ENCODE peak calls at places on chromosome 12, in four cellular contexts. One of them, this sample, is unnamed.
A peak's percentile ranks its signal among the peaks of the same experiment; 100 is the strongest.

GRCh38 chr12:113647048-113647447 is 175.4 kb upstream of the LHX5 start:
- DNase-seq in caudate nucleus: no peak
- DNase-seq in left cardiac atrium: no peak
- DNase-seq in activated naive CD8-positive, alpha-beta T cell treated with anti-CD3 and anti-CD28 coated beads for 36 hours: no peak
- DNase-seq in this sample: no peak

GRCh38 chr12:6936642-6937480 is 6.8 kb upstream of the RNU7-1 start:
- DNase-seq in caudate nucleus: no peak
- DNase-seq in left cardiac atrium: no peak
- DNase-seq in activated naive CD8-positive, alpha-beta T cell treated with anti-CD3 and anti-CD28 coated beads for 36 hours: peak; percentile 84
- DNase-seq in this sample: no peak

GRCh38 chr12:100554608-100555077 is 18.8 kb upstream of the GAS2L3 start:
- DNase-seq in caudate nucleus: no peak
- DNase-seq in left cardiac atrium: no peak
- DNase-seq in activated naive CD8-positive, alpha-beta T cell treated with anti-CD3 and anti-CD28 coated beads for 36 hours: no peak
- DNase-seq in this sample: no peak

GRCh38 chr12:12645485-12645884 is 33.8 kb downstream of the CREBL2 start:
- DNase-seq in caudate nucleus: no peak
- DNase-seq in left cardiac atrium: no peak
- DNase-seq in activated naive CD8-positive, alpha-beta T cell treated with anti-CD3 and anti-CD28 coated beads for 36 hours: peak; percentile 10
- DNase-seq in this sample: no peak

GRCh38 chr12:132345555-132346200 is 16.3 kb upstream of the GALNT9 start:
- DNase-seq in caudate nucleus: no peak
- DNase-seq in left cardiac atrium: no peak
- DNase-seq in activated naive CD8-positive, alpha-beta T cell treated with anti-CD3 and anti-CD28 coated beads for 36 hours: no peak
- DNase-seq in this sample: no peak

GRCh38 chr12:132131952-132132351 is 12.2 kb downstream of the DDX51 start:
- DNase-seq in caudate nucleus: peak; percentile 16
- DNase-seq in left cardiac atrium: no peak
- DNase-seq in activated naive CD8-positive, alpha-beta T cell treated with anti-CD3 and anti-CD28 coated beads for 36 hours: no peak
- DNase-seq in this sample: no peak

GRCh38 chr12:84585996-84586395 is 326.6 kb downstream of the SLC6A15 start:
- DNase-seq in caudate nucleus: no peak
- DNase-seq in left cardiac atrium: no peak
- DNase-seq in activated naive CD8-positive, alpha-beta T cell treated with anti-CD3 and anti-CD28 coated beads for 36 hours: no peak
- DNase-seq in this sample: no peak

GRCh38 chr12:72471806-72472205 is 199.6 kb downstream of the TRHDE start:
- DNase-seq in caudate nucleus: no peak
- DNase-seq in left cardiac atrium: no peak
- DNase-seq in activated naive CD8-positive, alpha-beta T cell treated with anti-CD3 and anti-CD28 coated beads for 36 hours: no peak
- DNase-seq in this sample: no peak

GRCh38 chr12:123120452-123121166 is 30.3 kb downstream of the PITPNM2 start:
- DNase-seq in caudate nucleus: no peak
- DNase-seq in left cardiac atrium: no peak
- DNase-seq in activated naive CD8-positive, alpha-beta T cell treated with anti-CD3 and anti-CD28 coated beads for 36 hours: peak; percentile 38
- DNase-seq in this sample: no peak

GRCh38 chr12:64893961-64894360 is 69.5 kb downstream of the TBC1D30 start:
- DNase-seq in caudate nucleus: no peak
- DNase-seq in left cardiac atrium: no peak
- DNase-seq in activated naive CD8-positive, alpha-beta T cell treated with anti-CD3 and anti-CD28 coated beads for 36 hours: no peak
- DNase-seq in this sample: no peak

GRCh38 chr12:3998397-3998796 is 125.2 kb upstream of the PARP11 start:
- DNase-seq in caudate nucleus: no peak
- DNase-seq in left cardiac atrium: no peak
- DNase-seq in activated naive CD8-positive, alpha-beta T cell treated with anti-CD3 and anti-CD28 coated beads for 36 hours: no peak
- DNase-seq in this sample: no peak

GRCh38 chr12:19220205-19220604 is 90.7 kb downstream of the PLEKHA5 start:
- DNase-seq in caudate nucleus: no peak
- DNase-seq in left cardiac atrium: no peak
- DNase-seq in activated naive CD8-positive, alpha-beta T cell treated with anti-CD3 and anti-CD28 coated beads for 36 hours: no peak
- DNase-seq in this sample: no peak

GRCh38 chr12:34604227-34604626 is 581.9 kb downstream of the ALG10 start:
- DNase-seq in caudate nucleus: no peak
- DNase-seq in left cardiac atrium: no peak
- DNase-seq in activated naive CD8-positive, alpha-beta T cell treated with anti-CD3 and anti-CD28 coated beads for 36 hours: no peak
- DNase-seq in this sample: no peak

GRCh38 chr12:124423683-124424515 is 129.0 kb downstream of the RFLNA start:
- DNase-seq in caudate nucleus: no peak
- DNase-seq in left cardiac atrium: no peak
- DNase-seq in activated naive CD8-positive, alpha-beta T cell treated with anti-CD3 and anti-CD28 coated beads for 36 hours: no peak
- DNase-seq in this sample: no peak

GRCh38 chr12:77837876-77838291 is 7.2 kb downstream of the NAV3 start:
- DNase-seq in caudate nucleus: no peak
- DNase-seq in left cardiac atrium: peak; percentile 25
- DNase-seq in activated naive CD8-positive, alpha-beta T cell treated with anti-CD3 and anti-CD28 coated beads for 36 hours: no peak
- DNase-seq in this sample: no peak

GRCh38 chr12:38961044-38961443 is 55.7 kb upstream of the CPNE8 start:
- DNase-seq in caudate nucleus: no peak
- DNase-seq in left cardiac atrium: no peak
- DNase-seq in activated naive CD8-positive, alpha-beta T cell treated with anti-CD3 and anti-CD28 coated beads for 36 hours: no peak
- DNase-seq in this sample: no peak

GRCh38 chr12:55932546-55932919 is 1.6 kb downstream of the DGKA start:
- DNase-seq in caudate nucleus: no peak
- DNase-seq in left cardiac atrium: no peak
- DNase-seq in activated naive CD8-positive, alpha-beta T cell treated with anti-CD3 and anti-CD28 coated beads for 36 hours: no peak
- DNase-seq in this sample: no peak

GRCh38 chr12:3186546-3187237 is 109.5 kb downstream of the TSPAN9 start:
- DNase-seq in caudate nucleus: no peak
- DNase-seq in left cardiac atrium: no peak
- DNase-seq in activated naive CD8-positive, alpha-beta T cell treated with anti-CD3 and anti-CD28 coated beads for 36 hours: no peak
- DNase-seq in this sample: no peak

GRCh38 chr12:34402899-34403705 is 380.8 kb downstream of the ALG10 start:
- DNase-seq in caudate nucleus: no peak
- DNase-seq in left cardiac atrium: peak; percentile 14
- DNase-seq in activated naive CD8-positive, alpha-beta T cell treated with anti-CD3 and anti-CD28 coated beads for 36 hours: no peak
- DNase-seq in this sample: no peak

GRCh38 chr12:98743362-98743953 is 98.4 kb downstream of the APAF1 start:
- DNase-seq in caudate nucleus: no peak
- DNase-seq in left cardiac atrium: no peak
- DNase-seq in activated naive CD8-positive, alpha-beta T cell treated with anti-CD3 and anti-CD28 coated beads for 36 hours: peak; percentile 32
- DNase-seq in this sample: peak; percentile 32

GRCh38 chr12:45789025-45789424 is 59.5 kb downstream of the ARID2 start:
- DNase-seq in caudate nucleus: no peak
- DNase-seq in left cardiac atrium: no peak
- DNase-seq in activated naive CD8-positive, alpha-beta T cell treated with anti-CD3 and anti-CD28 coated beads for 36 hours: no peak
- DNase-seq in this sample: no peak

GRCh38 chr12:55847603-55848329 is 5.0 kb upstream of the MMP19 start:
- DNase-seq in caudate nucleus: no peak
- DNase-seq in left cardiac atrium: peak; percentile 95
- DNase-seq in activated naive CD8-positive, alpha-beta T cell treated with anti-CD3 and anti-CD28 coated beads for 36 hours: peak; percentile 22
- DNase-seq in this sample: no peak

GRCh38 chr12:51388066-51388799 is 3.0 kb downstream of the GALNT6 start:
- DNase-seq in caudate nucleus: no peak
- DNase-seq in left cardiac atrium: no peak
- DNase-seq in activated naive CD8-positive, alpha-beta T cell treated with anti-CD3 and anti-CD28 coated beads for 36 hours: no peak
- DNase-seq in this sample: no peak

GRCh38 chr12:47576256-47576655 is 129.6 kb downstream of the RPAP3 start:
- DNase-seq in caudate nucleus: peak; percentile 58
- DNase-seq in left cardiac atrium: no peak
- DNase-seq in activated naive CD8-positive, alpha-beta T cell treated with anti-CD3 and anti-CD28 coated beads for 36 hours: no peak
- DNase-seq in this sample: no peak

GRCh38 chr12:91065377-91065776 is 7.6 kb upstream of the KERA start:
- DNase-seq in caudate nucleus: no peak
- DNase-seq in left cardiac atrium: no peak
- DNase-seq in activated naive CD8-positive, alpha-beta T cell treated with anti-CD3 and anti-CD28 coated beads for 36 hours: no peak
- DNase-seq in this sample: no peak

GRCh38 chr12:55982319-55982936 is 8.6 kb downstream of the RAB5B start:
- DNase-seq in caudate nucleus: no peak
- DNase-seq in left cardiac atrium: no peak
- DNase-seq in activated naive CD8-positive, alpha-beta T cell treated with anti-CD3 and anti-CD28 coated beads for 36 hours: no peak
- DNase-seq in this sample: peak; percentile 52

GRCh38 chr12:62328296-62328921 is 68.2 kb downstream of the USP15 start:
- DNase-seq in caudate nucleus: no peak
- DNase-seq in left cardiac atrium: no peak
- DNase-seq in activated naive CD8-positive, alpha-beta T cell treated with anti-CD3 and anti-CD28 coated beads for 36 hours: no peak
- DNase-seq in this sample: no peak

GRCh38 chr12:127964717-127965116 is 302.3 kb upstream of the TMEM132C start:
- DNase-seq in caudate nucleus: no peak
- DNase-seq in left cardiac atrium: no peak
- DNase-seq in activated naive CD8-positive, alpha-beta T cell treated with anti-CD3 and anti-CD28 coated beads for 36 hours: no peak
- DNase-seq in this sample: no peak

GRCh38 chr12:55696141-55696540 is 11.6 kb downstream of the ITGA7 start:
- DNase-seq in caudate nucleus: no peak
- DNase-seq in left cardiac atrium: no peak
- DNase-seq in activated naive CD8-positive, alpha-beta T cell treated with anti-CD3 and anti-CD28 coated beads for 36 hours: no peak
- DNase-seq in this sample: no peak

GRCh38 chr12:59763835-59764234 is 168.0 kb downstream of the SLC16A7 start:
- DNase-seq in caudate nucleus: no peak
- DNase-seq in left cardiac atrium: no peak
- DNase-seq in activated naive CD8-positive, alpha-beta T cell treated with anti-CD3 and anti-CD28 coated beads for 36 hours: no peak
- DNase-seq in this sample: no peak

GRCh38 chr12:129854591-129854990 is 49.2 kb downstream of the TMEM132D start:
- DNase-seq in caudate nucleus: no peak
- DNase-seq in left cardiac atrium: no peak
- DNase-seq in activated naive CD8-positive, alpha-beta T cell treated with anti-CD3 and anti-CD28 coated beads for 36 hours: no peak
- DNase-seq in this sample: no peak

GRCh38 chr12:123431951-123432886 is 4.3 kb downstream of the RILPL2 start:
- DNase-seq in caudate nucleus: no peak
- DNase-seq in left cardiac atrium: no peak
- DNase-seq in activated naive CD8-positive, alpha-beta T cell treated with anti-CD3 and anti-CD28 coated beads for 36 hours: no peak
- DNase-seq in this sample: no peak

GRCh38 chr12:54147186-54147585 is 41.6 kb downstream of the SMUG1 start:
- DNase-seq in caudate nucleus: no peak
- DNase-seq in left cardiac atrium: no peak
- DNase-seq in activated naive CD8-positive, alpha-beta T cell treated with anti-CD3 and anti-CD28 coated beads for 36 hours: no peak
- DNase-seq in this sample: no peak

GRCh38 chr12:26198742-26199141 is 3.4 kb downstream of the SSPN start:
- DNase-seq in caudate nucleus: no peak
- DNase-seq in left cardiac atrium: peak; percentile 70
- DNase-seq in activated naive CD8-positive, alpha-beta T cell treated with anti-CD3 and anti-CD28 coated beads for 36 hours: no peak
- DNase-seq in this sample: no peak

GRCh38 chr12:20268121-20268732 is 100.1 kb upstream of the PDE3A start:
- DNase-seq in caudate nucleus: no peak
- DNase-seq in left cardiac atrium: no peak
- DNase-seq in activated naive CD8-positive, alpha-beta T cell treated with anti-CD3 and anti-CD28 coated beads for 36 hours: no peak
- DNase-seq in this sample: no peak

GRCh38 chr12:124888203-124888602 is 24.5 kb upstream of the SCARB1 start:
- DNase-seq in caudate nucleus: no peak
- DNase-seq in left cardiac atrium: no peak
- DNase-seq in activated naive CD8-positive, alpha-beta T cell treated with anti-CD3 and anti-CD28 coated beads for 36 hours: no peak
- DNase-seq in this sample: no peak

GRCh38 chr12:98894412-98895085 is 249.5 kb downstream of the APAF1 start:
- DNase-seq in caudate nucleus: peak; percentile 70
- DNase-seq in left cardiac atrium: no peak
- DNase-seq in activated naive CD8-positive, alpha-beta T cell treated with anti-CD3 and anti-CD28 coated beads for 36 hours: peak; percentile 5
- DNase-seq in this sample: peak; percentile 20

GRCh38 chr12:95976416-95976832 is 19.7 kb downstream of the HAL start:
- DNase-seq in caudate nucleus: no peak
- DNase-seq in left cardiac atrium: no peak
- DNase-seq in activated naive CD8-positive, alpha-beta T cell treated with anti-CD3 and anti-CD28 coated beads for 36 hours: no peak
- DNase-seq in this sample: no peak

GRCh38 chr12:57738661-57739237 is at the start of gene AGAP2:
- DNase-seq in caudate nucleus: peak; percentile 35
- DNase-seq in left cardiac atrium: no peak
- DNase-seq in activated naive CD8-positive, alpha-beta T cell treated with anti-CD3 and anti-CD28 coated beads for 36 hours: no peak
- DNase-seq in this sample: no peak

GRCh38 chr12:84862190-84862589 is 50.4 kb downstream of the SLC6A15 start:
- DNase-seq in caudate nucleus: no peak
- DNase-seq in left cardiac atrium: no peak
- DNase-seq in activated naive CD8-positive, alpha-beta T cell treated with anti-CD3 and anti-CD28 coated beads for 36 hours: no peak
- DNase-seq in this sample: no peak

This sample was measured in GM12891.